ENCODE peak calls at places on chromosomes 13 and 19, in eight cellular contexts. J is HuH-7, O is choroid plexus epithelial cell, K is NCI-H1105 treated with DMSO at 0.1 percent for 48 hours, G is GDM1, Z is cerebellar cortex, S is activated T-cell treated with anti-CD3 and anti-CD28 coated beads for 1 hour, P is cardiac muscle cell. A is an unnamed sample.

GRCh38 chr13:89465366-89465765 is 1794.2 kb downstream of the SLITRK5 start:
- DNase-seq in J (no peak), O (peak; percentile 91), K (no peak), G (no peak), Z (no peak), S (no peak), P (no peak), A (no peak)

GRCh38 chr19:32199501-32200040 is 145.8 kb upstream of the ZNF507 start:
- DNase-seq in J (no peak), O (no peak), K (no peak), G (no peak), Z (no peak), S (no peak), P (no peak), A (no peak)

GRCh38 chr19:14434157-14434501 is 1.0 kb downstream of the PKN1 start:
- DNase-seq in J (no peak), O (no peak), K (peak; percentile 82), G (no peak), Z (peak; percentile 39), S (no peak), P (no peak), A (no peak)

GRCh38 chr13:24038405-24038804 is 122.1 kb upstream of the SPATA13 start:
- DNase-seq in J (no peak), O (peak; percentile 75), K (no peak), G (peak; percentile 27), Z (no peak), S (no peak), P (no peak), A (no peak)

GRCh38 chr19:35040826-35041547 is 534 bp upstream of the HPN start:
- DNase-seq in J (peak; percentile 94), O (peak; percentile 40), K (no peak), G (no peak), Z (peak; percentile 54), S (peak; percentile 33), P (peak; percentile 86), A (no peak)

GRCh38 chr13:74987124-74987690 is 494.8 kb downstream of the TBC1D4 start:
- DNase-seq in J (no peak), O (no peak), K (no peak), G (no peak), Z (no peak), S (no peak), P (no peak), A (peak; percentile 16)

GRCh38 chr19:34452671-34453253 is 24.6 kb downstream of the UBA2 start:
- DNase-seq in J (no peak), O (peak; percentile 57), K (no peak), G (no peak), Z (no peak), S (no peak), P (no peak), A (no peak)

GRCh38 chr19:49546825-49547565 is 19.2 kb downstream of the RCN3 start:
- DNase-seq in J (peak; percentile 91), O (peak; percentile 93), K (peak; percentile 83), G (peak; percentile 44), Z (peak; percentile 94), S (peak; percentile 45), P (peak; percentile 89), A (peak; percentile 97)

GRCh38 chr19:48283908-48284307 is 14.0 kb downstream of the ZNF114 start:
- DNase-seq in J (no peak), O (peak; percentile 94), K (no peak), G (no peak), Z (no peak), S (no peak), P (no peak), A (no peak)

GRCh38 chr13:82615043-82615442 is 1267.2 kb downstream of the SLITRK1 start:
- DNase-seq in J (no peak), O (no peak), K (no peak), G (no peak), Z (no peak), S (no peak), P (no peak), A (no peak)

GRCh38 chr19:40588110-40588854 is 11.6 kb downstream of the SHKBP1 start:
- DNase-seq in J (no peak), O (peak; percentile 42), K (no peak), G (no peak), Z (no peak), S (no peak), P (no peak), A (no peak)

GRCh38 chr13:112859817-112860190 is 109.2 kb upstream of the MCF2L start:
- DNase-seq in J (no peak), O (peak; percentile 70), K (no peak), G (no peak), Z (no peak), S (no peak), P (no peak), A (peak; percentile 52)

GRCh38 chr19:6269101-6269886 is 10.5 kb downstream of the MLLT1 start:
- DNase-seq in J (no peak), O (no peak), K (no peak), G (no peak), Z (no peak), S (no peak), P (no peak), A (no peak)

GRCh38 chr19:30556230-30556711 is 184.1 kb downstream of the ZNF536 start:
- DNase-seq in J (no peak), O (no peak), K (peak; percentile 22), G (no peak), Z (peak; percentile 42), S (no peak), P (no peak), A (no peak)

GRCh38 chr13:48626077-48626449 is 27.7 kb upstream of the CYSLTR2 start:
- DNase-seq in J (no peak), O (peak; percentile 91), K (no peak), G (no peak), Z (no peak), S (no peak), P (no peak), A (no peak)

GRCh38 chr13:30715837-30716236 is 19.5 kb upstream of the ALOX5AP start:
- DNase-seq in J (no peak), O (no peak), K (no peak), G (no peak), Z (no peak), S (no peak), P (no peak), A (no peak)

GRCh38 chr13:91482427-91482826 is 84.0 kb downstream of the GPC5 start:
- DNase-seq in J (no peak), O (peak; percentile 13), K (no peak), G (no peak), Z (no peak), S (no peak), P (no peak), A (no peak)

GRCh38 chr13:51955281-51955771 is 55.9 kb downstream of the ATP7B start:
- DNase-seq in J (no peak), O (no peak), K (peak; percentile 91), G (no peak), Z (peak; percentile 81), S (no peak), P (no peak), A (peak; percentile 36)

GRCh38 chr19:47663911-47664771 is 49.1 kb upstream of the EHD2 start:
- DNase-seq in J (peak; percentile 52), O (peak; percentile 100), K (no peak), G (no peak), Z (peak; percentile 51), S (no peak), P (peak; percentile 12), A (no peak)

GRCh38 chr13:113819731-113820715 is 43.9 kb downstream of the GAS6 start:
- DNase-seq in J (no peak), O (peak; percentile 23), K (no peak), G (no peak), Z (no peak), S (no peak), P (no peak), A (no peak)

GRCh38 chr19:41888926-41889325 is 5.9 kb downstream of the ARHGEF1 start:
- DNase-seq in J (no peak), O (no peak), K (no peak), G (no peak), Z (no peak), S (no peak), P (no peak), A (no peak)

GRCh38 chr19:35963514-35963913 is 27.3 kb downstream of the LRFN3 start:
- DNase-seq in J (peak; percentile 71), O (peak; percentile 76), K (no peak), G (no peak), Z (peak; percentile 29), S (peak; percentile 23), P (peak; percentile 91), A (no peak)

GRCh38 chr13:76725211-76725610 is 161.0 kb downstream of the KCTD12 start:
- DNase-seq in J (no peak), O (peak; percentile 78), K (no peak), G (no peak), Z (no peak), S (no peak), P (no peak), A (no peak)

GRCh38 chr13:95660981-95661581 is 15.9 kb upstream of the DNAJC3 start:
- DNase-seq in J (no peak), O (peak; percentile 71), K (peak; percentile 31), G (peak; percentile 33), Z (peak; percentile 57), S (no peak), P (peak; percentile 74), A (peak; percentile 86)

GRCh38 chr13:110422913-110423688 is 116.0 kb downstream of the COL4A2 start:
- DNase-seq in J (no peak), O (peak; percentile 74), K (no peak), G (no peak), Z (no peak), S (no peak), P (no peak), A (no peak)